ENCODE peak calls at places on chromosomes 2 and 18, in nine cellular contexts. R is cardiac muscle cell, G is brain microvascular endothelial cell, Y is AG04450, V is AG04449, U is fibroblast of villous mesenchyme, Z is AG09309, W is ovary, K is astrocyte of the spinal cord. I is an unnamed sample.

GRCh38 chr2:140085674-140086073 is 1305.5 kb upstream of the NXPH2 start:
- DNase-seq in Y (no peak), G (no peak), V (no peak), U (no peak), K (peak), R (peak), W (no peak), Z (no peak), I (no peak)

GRCh38 chr18:77004555-77005380 is 127.8 kb downstream of the MBP start:
- DNase-seq in K (no peak), Z (no peak), Y (no peak), G (no peak), V (no peak), W (no peak), U (no peak), R (no peak), I (no peak)

GRCh38 chr2:207632575-207633492 is 7.6 kb upstream of the METTL21A start:
- DNase-seq in U (peak), W (no peak), G (peak), R (peak), Z (no peak), Y (no peak), K (no peak), V (no peak), I (peak)

GRCh38 chr2:5373200-5373599 is 319.0 kb upstream of the SOX11 start:
- DNase-seq in V (no peak), R (no peak), G (peak), Y (no peak), U (no peak), W (no peak), Z (no peak), K (peak), I (no peak)

GRCh38 chr18:63479826-63480225 is 3.1 kb downstream of the SERPINB5 start:
- DNase-seq in W (no peak), K (no peak), U (no peak), Z (no peak), Y (no peak), V (no peak), G (no peak), R (no peak), I (no peak)

GRCh38 chr18:48777026-48777736 is 173.6 kb downstream of the SMAD7 start:
- DNase-seq in Y (no peak), V (no peak), Z (no peak), R (peak), G (peak), U (peak), W (peak), K (peak), I (peak)

GRCh38 chr2:39914949-39915348 is 135.9 kb upstream of the THUMPD2 start:
- DNase-seq in R (no peak), G (no peak), V (no peak), K (no peak), U (no peak), Y (no peak), Z (no peak), W (no peak), I (no peak)

GRCh38 chr2:188629890-188630483 is 338.3 kb downstream of the GULP1 start:
- DNase-seq in R (peak), V (no peak), Z (no peak), G (peak), U (peak), K (peak), Y (no peak), W (peak), I (peak)

GRCh38 chr18:44410740-44411139 is 269.9 kb upstream of the SETBP1 start:
- DNase-seq in V (no peak), U (no peak), K (no peak), G (no peak), Y (no peak), W (no peak), Z (no peak), R (no peak), I (no peak)

GRCh38 chr2:114534051-114534727 is 91.7 kb downstream of the DPP10 start:
- DNase-seq in K (no peak), V (no peak), W (no peak), Y (no peak), R (peak), Z (no peak), G (no peak), U (no peak), I (no peak)

GRCh38 chr18:61368001-61368400 is 34.8 kb downstream of the CDH20 start:
- DNase-seq in W (no peak), R (no peak), V (no peak), Z (no peak), Y (no peak), U (no peak), G (no peak), K (no peak), I (no peak)

GRCh38 chr2:176157499-176158305 is 595 bp downstream of the HOXD3 start:
- DNase-seq in Z (no peak), U (no peak), V (no peak), G (no peak), Y (no peak), K (no peak), W (no peak), R (no peak), I (no peak)

GRCh38 chr2:127641846-127642510 is 4.0 kb upstream of the GPR17 start:
- DNase-seq in Y (no peak), U (no peak), W (no peak), K (no peak), G (no peak), R (no peak), Z (no peak), V (no peak), I (no peak)

GRCh38 chr18:27824841-27825720 is 351.8 kb downstream of the CDH2 start:
- DNase-seq in Y (no peak), R (no peak), U (no peak), V (no peak), Z (no peak), W (no peak), G (no peak), K (no peak), I (no peak)

GRCh38 chr2:43475922-43476321 is 119.9 kb downstream of the THADA start:
- DNase-seq in U (no peak), V (no peak), Z (no peak), Y (no peak), G (no peak), K (no peak), W (no peak), R (no peak), I (no peak)

GRCh38 chr2:26558271-26559043 is 80.5 kb upstream of the OTOF start:
- DNase-seq in W (no peak), R (peak), Y (no peak), Z (no peak), V (no peak), U (no peak), G (no peak), K (peak), I (no peak)

GRCh38 chr18:4309227-4309626 is 145.9 kb downstream of the DLGAP1 start:
- DNase-seq in W (no peak), G (no peak), Z (no peak), K (no peak), Y (no peak), V (no peak), R (no peak), U (no peak), I (no peak)

GRCh38 chr2:46098606-46099005 is 198.6 kb upstream of the EPAS1 start:
- DNase-seq in G (peak), U (peak), R (peak), K (peak), V (peak), Z (no peak), W (no peak), Y (peak), I (peak)

GRCh38 chr2:96146151-96146880 is 1.1 kb upstream of the DUSP2 start:
- DNase-seq in U (no peak), R (peak), K (no peak), Z (no peak), Y (no peak), G (no peak), V (no peak), W (peak), I (no peak)

GRCh38 chr2:10584242-10584753 is 105.5 kb downstream of the NOL10 start:
- DNase-seq in Y (peak), K (no peak), W (no peak), U (peak), Z (no peak), G (peak), R (no peak), V (no peak), I (no peak)

GRCh38 chr2:173346035-173346434 is 8.6 kb upstream of the CDCA7 start:
- DNase-seq in R (no peak), V (no peak), Y (no peak), Z (no peak), K (no peak), G (no peak), U (no peak), W (no peak), I (no peak)

GRCh38 chr2:152743004-152743403 is 24.6 kb downstream of the ARL6IP6 start:
- DNase-seq in K (no peak), Z (no peak), V (no peak), Y (no peak), U (peak), W (no peak), R (peak), G (no peak), I (no peak)

GRCh38 chr2:137980459-137980858 is 16.2 kb downstream of the HNMT start:
- DNase-seq in U (peak), G (no peak), V (no peak), W (no peak), K (no peak), Y (no peak), Z (no peak), R (peak), I (peak)

GRCh38 chr2:34980689-34981088 is 1374.9 kb upstream of the CRIM1 start:
- DNase-seq in K (no peak), G (no peak), W (no peak), V (no peak), U (no peak), Y (no peak), Z (no peak), R (no peak), I (no peak)

GRCh38 chr2:59732861-59733603 is 820.4 kb downstream of the BCL11A start:
- DNase-seq in R (no peak), Z (no peak), U (no peak), V (no peak), K (no peak), W (no peak), G (no peak), Y (no peak), I (no peak)

GRCh38 chr2:203455209-203455608 is 79.9 kb downstream of the RAPH1 start:
- DNase-seq in G (no peak), Y (no peak), R (no peak), V (no peak), Z (no peak), U (no peak), W (no peak), K (no peak), I (no peak)

GRCh38 chr2:150609831-150610582 is 122.5 kb upstream of the RND3 start:
- DNase-seq in U (peak), Z (peak), G (no peak), R (no peak), V (peak), Y (peak), K (peak), W (no peak), I (peak)

GRCh38 chr2:236214331-236214995 is 46.3 kb upstream of the GBX2 start:
- DNase-seq in Z (no peak), Y (no peak), W (no peak), R (no peak), K (no peak), U (no peak), G (no peak), V (no peak), I (no peak)

GRCh38 chr18:12421732-12422131 is 14.0 kb downstream of the PRELID3A start:
- DNase-seq in U (no peak), Z (no peak), Y (no peak), R (no peak), V (no peak), K (no peak), W (no peak), G (no peak), I (no peak)

GRCh38 chr2:223642496-223642895 is 40.3 kb upstream of the SCG2 start:
- DNase-seq in R (no peak), W (no peak), K (no peak), G (no peak), Y (no peak), U (peak), Z (no peak), V (no peak), I (peak)

GRCh38 chr2:101817488-101817887 is 120.0 kb downstream of the MAP4K4 start:
- DNase-seq in R (no peak), Y (no peak), G (no peak), V (no peak), Z (no peak), K (no peak), U (no peak), W (no peak), I (no peak)

GRCh38 chr2:165289069-165289468 is 49.9 kb downstream of the SCN2A start:
- DNase-seq in Z (no peak), V (no peak), K (no peak), G (no peak), Y (no peak), W (no peak), U (no peak), R (no peak), I (no peak)

GRCh38 chr2:95348609-95349567 is 51.7 kb downstream of the KCNIP3 start:
- DNase-seq in Z (no peak), G (no peak), V (no peak), W (peak), U (peak), R (peak), K (no peak), Y (no peak), I (peak)

GRCh38 chr18:23302852-23303527 is 150.1 kb upstream of the RIOK3 start:
- DNase-seq in W (no peak), U (peak), G (peak), V (peak), Z (peak), R (peak), Y (no peak), K (peak), I (peak)

GRCh38 chr2:228367356-228367755 is 185.9 kb upstream of the SPHKAP start:
- DNase-seq in W (no peak), U (no peak), K (no peak), Z (no peak), Y (no peak), R (no peak), V (no peak), G (no peak), I (no peak)

GRCh38 chr18:829432-829831 is 17.4 kb upstream of the YES1 start:
- DNase-seq in U (no peak), G (no peak), V (no peak), Z (no peak), W (no peak), Y (no peak), R (no peak), K (no peak), I (no peak)
- H3K4me3 ChIP-seq in U (no peak), G (no peak), V (no peak), Z (no peak), W (no peak), Y (no peak), R (no peak), K (no peak), I (no peak)

DNA sequence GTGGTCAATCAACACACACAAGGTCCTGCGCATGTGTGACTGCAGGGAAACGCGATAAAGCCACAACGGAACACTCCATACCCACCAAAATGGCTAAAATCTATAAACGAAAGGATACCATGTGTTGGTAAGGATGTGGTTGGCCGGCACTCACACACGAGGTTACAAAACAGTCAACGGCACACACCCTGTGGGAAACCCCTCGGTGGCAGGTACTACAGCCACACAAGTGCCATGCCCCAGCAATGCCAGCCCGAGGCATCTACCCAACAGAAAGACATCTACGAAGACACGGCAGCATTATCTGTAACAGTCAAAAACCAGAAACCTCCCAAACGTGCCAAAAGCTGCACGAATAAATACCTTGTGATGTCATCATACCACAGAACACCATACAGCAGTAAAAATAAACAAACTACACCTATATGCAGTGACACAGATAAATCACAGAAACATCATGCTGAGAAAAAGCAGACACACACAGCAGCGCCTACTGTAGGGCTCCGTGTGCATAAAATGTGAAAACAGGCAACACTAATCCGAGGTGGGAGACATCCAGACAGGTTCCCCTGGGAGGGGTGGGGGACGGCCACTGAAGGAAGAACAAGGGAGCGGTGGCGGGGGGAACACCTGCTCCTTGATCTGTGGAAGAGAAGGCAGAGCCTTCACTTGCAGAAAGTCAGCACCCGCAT is 36.7 kb downstream of the HDAC4 start:
- DNase-seq in W (no peak), Z (no peak), V (no peak), G (no peak), K (no peak), U (no peak), Y (no peak), R (no peak), I (no peak)
- H3K4me3 ChIP-seq in W (no peak), Z (no peak), V (no peak), G (no peak), K (no peak), U (no peak), Y (no peak), R (no peak), I (no peak)

GRCh38 chr2:60882971-60883753 is 1.8 kb downstream of the REL start:
- DNase-seq in G (peak), W (no peak), V (no peak), Y (no peak), R (peak), U (peak), Z (no peak), K (peak), I (peak)

GRCh38 chr2:60883896-60884295 is 2.5 kb downstream of the REL start:
- DNase-seq in Z (no peak), G (no peak), W (no peak), Y (no peak), K (no peak), R (no peak), U (no peak), V (no peak), I (no peak)

GRCh38 chr2:60886962-60887361 is 5.6 kb downstream of the REL start:
- DNase-seq in R (no peak), V (no peak), Y (no peak), W (no peak), G (no peak), U (peak), K (no peak), Z (no peak), I (no peak)

GRCh38 chr2:60884795-60885194 is 3.4 kb downstream of the REL start:
- DNase-seq in Z (no peak), W (no peak), R (peak), K (no peak), U (no peak), G (no peak), Y (no peak), V (no peak), I (no peak)

GRCh38 chr2:60885683-60886082 is 4.3 kb downstream of the REL start:
- DNase-seq in V (no peak), G (no peak), K (no peak), U (no peak), Y (no peak), W (no peak), Z (no peak), R (no peak), I (no peak)
- H3K4me3 ChIP-seq in V (no peak), G (no peak), K (no peak), U (no peak), Y (no peak), W (no peak), Z (no peak), R (no peak), I (no peak)

DNA sequence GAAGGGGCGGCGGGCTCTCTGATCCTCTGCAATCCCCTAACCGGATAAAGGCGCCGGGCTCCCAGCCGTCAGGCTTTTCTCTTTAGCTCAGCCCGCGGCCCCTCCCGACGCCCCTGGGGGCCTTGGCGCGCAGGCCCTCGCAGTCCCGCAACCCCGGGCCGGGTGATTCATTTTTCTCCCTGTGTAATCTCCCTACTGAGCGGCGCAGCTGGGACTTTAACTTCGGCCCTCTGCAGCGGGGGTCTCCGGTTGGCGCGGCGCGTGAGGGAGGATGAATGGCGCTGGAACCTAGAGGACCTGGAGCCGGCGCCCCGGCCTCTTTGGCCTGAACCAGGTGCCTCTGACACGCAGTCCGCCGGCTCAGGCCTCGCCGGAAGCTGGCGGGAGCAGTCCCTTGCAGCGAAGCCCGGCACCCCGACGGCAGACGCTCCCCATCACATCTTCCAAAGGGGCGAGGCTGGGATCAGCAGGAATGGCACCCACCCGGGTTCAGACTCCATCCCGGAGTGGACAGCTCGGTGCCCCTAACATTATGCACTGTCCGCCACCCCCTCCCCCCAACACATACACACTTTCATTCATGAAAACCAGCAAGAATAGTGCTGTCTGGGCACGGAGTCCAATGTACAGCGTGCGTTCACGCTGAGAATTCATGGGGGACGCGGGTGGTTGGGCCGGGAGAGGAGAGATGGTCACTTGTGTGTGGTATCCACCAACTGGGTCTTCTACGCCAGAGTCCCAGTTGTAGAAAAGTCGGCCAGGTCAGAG is 1.2 kb downstream of the CNGA3 start:
- DNase-seq in U (no peak), R (no peak), G (no peak), W (no peak), Y (no peak), V (no peak), K (no peak), Z (no peak), I (no peak)
- H3K4me3 ChIP-seq in U (no peak), R (no peak), G (no peak), W (no peak), Y (no peak), V (no peak), K (no peak), Z (no peak), I (no peak)

GRCh38 chr2:160666019-160666676 is 172.5 kb upstream of the RBMS1 start:
- DNase-seq in G (peak), Y (peak), K (peak), V (peak), W (no peak), Z (peak), R (peak), U (peak), I (peak)
- H3K4me3 ChIP-seq in G (no peak), Y (peak), K (no peak), V (no peak), W (peak), Z (peak), R (no peak), U (peak), I (peak)

DNA sequence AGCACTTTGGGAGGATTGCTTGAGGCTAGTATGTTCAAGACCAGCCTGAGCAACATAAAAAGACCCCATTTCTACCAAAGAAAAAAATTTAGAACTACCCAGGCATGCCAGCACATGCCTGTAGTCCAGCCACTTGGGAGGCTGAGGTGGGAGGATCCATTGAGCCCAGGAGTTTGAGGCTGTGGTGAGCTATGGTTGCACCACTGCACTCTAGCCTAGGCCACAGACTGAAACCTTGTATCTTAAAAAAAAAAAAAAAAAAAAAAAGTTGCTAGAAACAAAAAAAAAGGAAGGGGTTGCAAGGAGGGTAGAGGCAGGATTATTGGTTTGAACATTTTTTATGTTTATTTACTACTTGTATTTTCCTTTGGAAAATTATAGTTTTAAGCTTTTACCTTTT is 4.8 kb downstream of the SEC11C start:
- DNase-seq in K (no peak), W (no peak), U (no peak), V (no peak), R (no peak), Z (no peak), G (no peak), Y (no peak), I (no peak)
- H3K4me3 ChIP-seq in K (no peak), W (no peak), U (no peak), V (no peak), R (no peak), Z (no peak), G (no peak), Y (no peak), I (no peak)